ENCODE peak calls at places on chromosomes 5 and 9, in nine cellular contexts. T is colonic mucosa; P is neural progenitor cell; F is CD8-positive, alpha-beta T cell; A is pancreas; C is right lobe of liver; M is stomach; K is left ventricle myocardium inferior; G is OCI-LY7. S is an unnamed sample. For H3K4me1, the result is how much of the 10 kb centered on the place peaks cover.

GRCh38 chr5:79189439-79190234 is 46.3 kb upstream of the JMY start:
- DNase-seq in M (no peak), K (no peak), P (no peak), F (no peak), A (no peak), G (no peak), C (no peak), T (no peak), S (no peak)

GRCh38 chr9:114804504-114804903 is 1.3 kb downstream of the TNFSF15 start:
- DNase-seq in T (peak), C (no peak), P (no peak), G (no peak), A (no peak), K (no peak), F (no peak), M (peak), S (no peak)

GRCh38 chr9:118000581-118000980 is 296.4 kb downstream of the TLR4 start:
- DNase-seq in C (no peak), T (no peak), F (no peak), M (no peak), P (no peak), G (no peak), K (no peak), A (no peak), S (no peak)

GRCh38 chr9:137499858-137500661 is 40.9 kb upstream of the NSMF start:
- DNase-seq in K (no peak), M (no peak), T (no peak), C (no peak), G (no peak), F (no peak), A (peak), P (no peak), S (no peak)

GRCh38 chr9:137459601-137460362 is 648 bp upstream of the NSMF start:
- DNase-seq in C (no peak), F (peak), T (no peak), K (no peak), M (no peak), P (no peak), G (no peak), A (no peak), S (no peak)

GRCh38 chr5:14263700-14264099 is 120.6 kb downstream of the TRIO start:
- DNase-seq in A (no peak), T (no peak), K (no peak), M (no peak), F (no peak), C (no peak), G (peak), P (no peak), S (no peak)

GRCh38 chr9:89794918-89795317 is 190.1 kb downstream of the GADD45G start:
- DNase-seq in C (peak), M (peak), F (no peak), A (no peak), T (peak), G (no peak), K (no peak), P (no peak), S (no peak)

GRCh38 chr9:134381671-134382505 is 55.6 kb downstream of the RXRA start:
- DNase-seq in P (no peak), M (no peak), G (peak), F (peak), T (peak), K (peak), A (no peak), C (no peak), S (no peak)

GRCh38 chr9:106864533-106865143 is 1.7 kb downstream of the ZNF462 start:
- DNase-seq in F (no peak), M (no peak), P (no peak), K (no peak), A (no peak), C (no peak), G (no peak), T (no peak), S (no peak)

GRCh38 chr9:81868145-81868544 is 60.1 kb upstream of the SPATA31D4 start:
- DNase-seq in M (no peak), C (no peak), K (no peak), P (no peak), A (no peak), T (no peak), F (no peak), G (no peak), S (no peak)

GRCh38 chr9:30575218-30575617 is 1809.2 kb upstream of the ACO1 start:
- DNase-seq in G (no peak), P (no peak), M (no peak), F (no peak), K (no peak), A (peak), C (no peak), T (no peak), S (no peak)

GRCh38 chr9:88651682-88652633 is 117.0 kb downstream of the NXNL2 start:
- DNase-seq in K (peak), C (peak), A (no peak), P (no peak), M (peak), G (no peak), F (no peak), T (peak), S (peak)

GRCh38 chr9:76257224-76257794 is 136.9 kb downstream of the RFK start:
- DNase-seq in K (peak), P (no peak), M (no peak), C (no peak), F (no peak), A (no peak), T (no peak), G (no peak), S (no peak)

GRCh38 chr5:22044229-22044628 is 808.9 kb downstream of the CDH12 start:
- DNase-seq in A (no peak), F (no peak), K (no peak), C (no peak), P (no peak), M (no peak), T (no peak), G (no peak), S (no peak)

GRCh38 chr9:91992636-91993035 is 42.6 kb upstream of the ROR2 start:
- DNase-seq in C (no peak), F (peak), M (no peak), A (no peak), G (no peak), T (no peak), K (no peak), P (no peak), S (peak)

GRCh38 chr9:116549786-116550660 is 137.1 kb upstream of the TRIM32 start:
- DNase-seq in C (no peak), K (no peak), A (no peak), M (no peak), G (no peak), T (no peak), P (no peak), F (no peak), S (no peak)

GRCh38 chr5:65555266-65555665 is 7.7 kb downstream of the CENPK start:
- DNase-seq in G (no peak), F (no peak), P (no peak), A (no peak), K (no peak), C (no peak), T (no peak), M (no peak), S (no peak)

GRCh38 chr9:94867842-94868312 is 141.4 kb downstream of the AOPEP start:
- DNase-seq in K (no peak), T (no peak), C (no peak), M (no peak), F (no peak), A (no peak), P (no peak), G (no peak), S (no peak)

GRCh38 chr5:120446896-120447295 is 17.2 kb upstream of the PRR16 start:
- DNase-seq in C (no peak), G (no peak), A (no peak), T (no peak), F (no peak), P (no peak), M (no peak), K (no peak), S (no peak)

GRCh38 chr5:98296426-98296825 is 477.0 kb upstream of the RGMB start:
- DNase-seq in A (no peak), C (no peak), T (no peak), F (no peak), P (no peak), M (no peak), K (no peak), G (no peak), S (no peak)

GRCh38 chr5:125278711-125279110 is 532.3 kb upstream of the ZNF608 start:
- DNase-seq in F (no peak), G (no peak), P (no peak), M (no peak), C (no peak), T (no peak), A (no peak), K (no peak), S (no peak)

GRCh38 chr5:179151521-179152118 is 91.4 kb downstream of the ZNF354C start:
- DNase-seq in T (no peak), M (no peak), P (no peak), K (no peak), F (no peak), A (no peak), C (peak), G (no peak), S (no peak)

GRCh38 chr9:132192728-132193127 is 30.9 kb downstream of the NTNG2 start:
- DNase-seq in P (no peak), A (peak), M (no peak), K (no peak), T (no peak), F (no peak), G (no peak), C (no peak), S (no peak)

GRCh38 chr9:117434568-117434967 is 19.7 kb upstream of the ASTN2 start:
- DNase-seq in T (no peak), K (no peak), F (no peak), P (peak), A (no peak), C (no peak), M (no peak), G (no peak), S (no peak)

GRCh38 chr5:138491284-138491648 is 26.0 kb downstream of the EGR1 start:
- DNase-seq in F (no peak), P (no peak), A (no peak), T (no peak), G (no peak), K (no peak), C (no peak), M (no peak), S (no peak)

GRCh38 chr5:77425420-77425819 is 66.7 kb downstream of the WDR41 start:
- DNase-seq in C (no peak), A (no peak), T (no peak), P (no peak), F (no peak), G (no peak), K (no peak), M (no peak), S (no peak)

GRCh38 chr9:19470567-19470966 is 61.8 kb downstream of the ACER2 start:
- DNase-seq in F (no peak), P (no peak), G (no peak), K (no peak), C (no peak), M (no peak), A (no peak), T (no peak), S (no peak)

GRCh38 chr9:92710368-92710767 is 40.4 kb upstream of the IPPK start:
- DNase-seq in G (no peak), A (no peak), C (no peak), T (no peak), P (no peak), F (no peak), M (no peak), K (no peak), S (no peak)

GRCh38 chr9:18587988-18588387 is 114.0 kb downstream of the ADAMTSL1 start:
- DNase-seq in G (no peak), M (no peak), C (no peak), P (no peak), F (no peak), K (no peak), T (no peak), A (no peak), S (no peak)

DNA sequence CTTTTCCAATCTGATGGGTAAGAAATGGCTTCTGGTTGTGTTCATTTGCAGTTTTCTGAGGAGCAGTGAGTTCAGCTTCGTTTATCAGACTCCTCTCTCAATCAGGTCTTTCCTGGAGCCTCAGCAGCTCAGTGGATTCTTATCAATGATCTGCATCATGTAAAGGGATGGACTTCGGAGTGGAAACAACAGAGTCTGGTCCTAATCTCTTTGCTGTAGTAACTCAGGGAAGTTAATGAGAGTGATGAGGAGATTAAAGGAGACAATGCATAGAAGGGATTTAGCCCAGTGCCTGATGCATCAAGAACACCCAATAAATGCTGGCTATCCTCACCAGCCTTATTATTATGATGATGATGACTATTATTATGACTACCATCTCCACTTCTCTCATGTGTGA is 47.2 kb downstream of the SMIM23 start:
- DNase-seq in T (no peak), A (no peak), G (no peak), P (no peak), K (no peak), M (no peak), C (no peak), F (no peak), S (no peak)
- H3K4me1 ChIP-seq in T (under half), A (under half), G (under half), P (under half), K (under half), M (under half), C (under half), F (under half), S (under half)

DNA sequence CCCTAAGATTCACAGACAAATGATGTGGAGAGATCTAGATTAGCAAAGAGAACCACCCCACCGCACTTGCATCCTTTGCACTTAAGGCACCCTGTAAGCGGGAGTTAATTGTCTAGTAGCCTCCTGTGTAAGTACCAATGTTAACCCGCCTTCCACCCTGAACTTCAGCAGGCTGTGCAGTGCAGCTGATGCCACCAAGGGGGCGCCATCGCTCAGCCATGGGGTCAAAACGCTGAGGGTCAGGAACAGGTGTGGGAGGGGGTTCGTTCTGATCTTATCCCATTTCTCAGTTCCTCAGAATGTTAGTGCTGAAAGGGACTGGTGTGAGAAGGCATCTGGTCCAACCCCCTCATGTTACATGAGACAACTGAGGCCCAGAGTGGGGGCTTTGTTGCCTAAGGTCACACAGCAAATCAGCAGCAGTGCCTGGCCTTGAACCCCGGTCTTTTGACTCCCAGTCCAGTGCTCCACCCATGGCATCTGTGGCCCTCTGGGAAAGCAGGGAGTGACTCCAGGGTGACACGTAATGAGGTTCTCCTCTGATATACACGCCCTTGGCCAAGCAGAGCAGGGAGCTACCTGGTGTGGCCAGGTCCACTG is 57.3 kb downstream of the CYFIP2 start:
- DNase-seq in A (no peak), M (no peak), T (no peak), F (no peak), G (no peak), C (no peak), K (no peak), P (no peak), S (no peak)
- TF ChIP-seq CTCF in A (no peak), M (no peak), T (no peak), F (peak), G (peak), C (no peak), K (peak), P (peak), S (no peak)

GRCh38 chr5:16859346-16859745 is 76.7 kb downstream of the MYO10 start:
- DNase-seq in A (no peak), F (no peak), G (no peak), K (no peak), C (no peak), M (no peak), P (no peak), T (no peak), S (no peak)

GRCh38 chr5:16856531-16856930 is 79.6 kb downstream of the MYO10 start:
- DNase-seq in G (no peak), T (no peak), F (no peak), C (no peak), K (no peak), M (no peak), A (no peak), P (no peak), S (no peak)

GRCh38 chr5:16854351-16854750 is 81.7 kb downstream of the MYO10 start:
- DNase-seq in K (no peak), A (no peak), G (no peak), C (no peak), P (no peak), F (no peak), T (no peak), M (no peak), S (no peak)

GRCh38 chr5:16855475-16855874 is 80.6 kb downstream of the MYO10 start:
- DNase-seq in F (no peak), K (no peak), M (peak), T (no peak), C (no peak), P (peak), G (no peak), A (no peak), S (no peak)

GRCh38 chr5:16857635-16858034 is 78.5 kb downstream of the MYO10 start:
- DNase-seq in P (no peak), G (no peak), T (no peak), F (no peak), C (no peak), A (no peak), M (no peak), K (no peak), S (no peak)
- H3K4me1 ChIP-seq in P (under half), G (under half), T (under half), F (under half), C (under half), A (under half), M (half or more), K (under half), S (under half)

GRCh38 chr5:159049844-159050318 is 49.8 kb downstream of the EBF1 start:
- DNase-seq in T (no peak), A (no peak), G (peak), C (no peak), M (no peak), F (no peak), P (no peak), K (no peak), S (no peak)
- TF ChIP-seq CTCF in T (no peak), A (no peak), G (peak), C (peak), M (no peak), F (no peak), P (peak), K (peak), S (peak)

DNA sequence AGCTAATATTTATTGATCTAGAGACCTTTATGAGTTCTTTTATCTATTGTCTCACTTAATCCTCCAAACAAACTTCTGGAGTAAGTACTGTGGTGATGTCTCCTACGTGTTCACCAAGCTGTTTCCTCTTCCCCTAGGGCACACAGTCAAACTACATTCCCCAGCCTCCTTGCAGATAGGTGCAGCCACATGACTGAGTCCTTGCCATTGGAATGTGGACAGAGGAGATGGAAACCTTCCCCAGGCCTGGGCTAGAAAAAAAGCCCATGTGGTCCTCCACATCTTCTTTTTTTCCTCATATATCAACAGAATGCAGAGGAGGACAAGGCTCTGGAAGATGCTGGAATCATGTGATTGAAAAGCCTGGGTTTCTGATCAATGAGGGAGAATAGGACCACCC is 88.0 kb downstream of the ANKRD55 start:
- DNase-seq in T (no peak), F (no peak), G (no peak), K (no peak), M (no peak), A (no peak), C (no peak), P (no peak), S (no peak)
- H3K4me1 ChIP-seq in T (under half), F (half or more), G (under half), K (under half), M (under half), A (under half), C (under half), P (under half), S (under half)

GRCh38 chr9:125810161-125810560 is 63.0 kb downstream of the PBX3 start:
- DNase-seq in G (no peak), M (no peak), K (no peak), T (no peak), A (no peak), F (no peak), P (no peak), C (no peak), S (no peak)

GRCh38 chr9:125807065-125807464 is 59.9 kb downstream of the PBX3 start:
- DNase-seq in P (no peak), M (no peak), K (no peak), C (no peak), G (no peak), F (no peak), A (no peak), T (no peak), S (no peak)

GRCh38 chr9:125803526-125803925 is 56.4 kb downstream of the PBX3 start:
- DNase-seq in K (no peak), G (no peak), P (no peak), T (no peak), F (no peak), M (no peak), A (no peak), C (no peak), S (no peak)

DNA sequence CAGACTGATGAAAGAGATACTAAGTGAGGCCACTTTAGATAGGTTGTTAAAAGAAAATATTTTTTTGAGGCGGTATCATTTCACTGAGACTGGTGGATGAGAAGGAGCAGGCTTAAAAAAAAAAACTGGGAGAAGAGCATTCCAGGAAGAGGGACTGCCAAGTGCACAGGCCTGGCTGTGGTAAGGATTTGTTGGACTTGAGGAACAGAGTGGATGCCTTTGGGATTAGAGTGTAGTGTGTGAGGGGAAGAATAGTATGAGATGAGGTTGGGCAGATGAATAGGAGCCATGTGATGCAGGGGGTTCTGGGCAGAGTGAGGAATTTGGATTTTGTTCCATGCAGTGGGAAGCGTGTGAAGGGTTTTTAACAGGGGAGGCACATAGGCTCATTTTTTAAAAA is 57.9 kb downstream of the PBX3 start:
- DNase-seq in M (no peak), C (no peak), K (no peak), A (no peak), T (no peak), F (no peak), P (no peak), G (no peak), S (no peak)
- TF ChIP-seq CTCF in M (no peak), C (no peak), K (no peak), A (no peak), T (no peak), F (no peak), P (no peak), G (no peak), S (no peak)

GRCh38 chr5:36904677-36905076 is 28.1 kb downstream of the NIPBL start:
- DNase-seq in A (no peak), P (no peak), M (no peak), C (no peak), K (no peak), T (no peak), F (no peak), G (no peak), S (no peak)
- H3K4me1 ChIP-seq in A (under half), P (under half), M (half or more), C (under half), K (half or more), T (under half), F (half or more), G (under half), S (under half)